ENCODE peak calls at places on chromosomes 1 and 21, in six cellular contexts. F is IMR-90, Y is astrocyte, A is HCT116, H is neuronal stem cell, Z is fibroblast of lung. W is an unnamed sample.

GRCh38 chr1:84407524-84408318 is 9.4 kb downstream of the DNASE2B start:
- DNase-seq in H (no peak), Y (no peak), F (no peak), A (no peak), Z (no peak), W (no peak)

GRCh38 chr1:15501208-15502032 is 22.6 kb downstream of the CASP9 start:
- DNase-seq in A (peak), Y (peak), H (peak), Z (peak), F (peak), W (peak)

GRCh38 chr1:46798820-46799219 is at the start of gene CYP4B1:
- DNase-seq in F (no peak), H (no peak), Y (no peak), A (no peak), Z (no peak), W (no peak)

GRCh38 chr1:187516874-187517273 is 688.1 kb downstream of the PLA2G4A start:
- DNase-seq in H (no peak), A (peak), Z (no peak), Y (no peak), F (no peak), W (no peak)

GRCh38 chr1:6801998-6802397 is 16.7 kb downstream of the CAMTA1 start:
- DNase-seq in Z (peak), F (peak), A (no peak), H (no peak), Y (peak), W (no peak)

GRCh38 chr1:156120318-156120717 is 5.8 kb downstream of the LMNA start:
- DNase-seq in Y (no peak), F (no peak), A (no peak), H (no peak), Z (no peak), W (no peak)

GRCh38 chr1:47638240-47638639 is 200.4 kb downstream of the FOXD2 start:
- DNase-seq in Z (no peak), F (no peak), H (no peak), A (no peak), Y (no peak), W (peak)

GRCh38 chr1:156160744-156161181 is 7.4 kb downstream of the SEMA4A start:
- DNase-seq in F (peak), A (no peak), Z (peak), Y (peak), H (peak), W (peak)

GRCh38 chr1:24357011-24357410 is 37.9 kb downstream of the GRHL3 start:
- DNase-seq in A (no peak), F (no peak), Y (no peak), Z (no peak), H (no peak), W (no peak)

GRCh38 chr1:181319903-181320302 is 163.4 kb upstream of the CACNA1E start:
- DNase-seq in Z (no peak), A (no peak), H (no peak), F (no peak), Y (no peak), W (no peak)

GRCh38 chr1:161886589-161886988 is 120.5 kb downstream of the ATF6 start:
- DNase-seq in F (no peak), H (no peak), Z (no peak), A (no peak), Y (no peak), W (no peak)

GRCh38 chr1:32894019-32894600 is 7.1 kb downstream of the TMEM54 start:
- DNase-seq in H (no peak), F (no peak), Z (no peak), Y (no peak), A (no peak), W (peak)

GRCh38 chr1:169236143-169236542 is 129.7 kb downstream of the ATP1B1 start:
- DNase-seq in Y (peak), Z (peak), H (no peak), F (peak), A (no peak), W (no peak)

GRCh38 chr1:85330711-85331290 is 54.4 kb upstream of the BCL10 start:
- DNase-seq in A (no peak), H (no peak), Y (peak), Z (peak), F (peak), W (peak)

GRCh38 chr21:38340131-38340530 is 83.3 kb downstream of the KCNJ15 start:
- DNase-seq in A (no peak), H (no peak), Y (no peak), Z (no peak), F (no peak), W (peak)

GRCh38 chr1:90717665-90718410 is 736 bp upstream of the BARHL2 start:
- DNase-seq in A (no peak), H (no peak), Z (no peak), F (peak), Y (no peak), W (peak)

GRCh38 chr1:90720137-90720636 is 3.1 kb upstream of the BARHL2 start:
- DNase-seq in A (no peak), Y (no peak), F (no peak), Z (no peak), H (no peak), W (peak)

GRCh38 chr1:90721210-90722194 is 4.4 kb upstream of the BARHL2 start:
- DNase-seq in Y (peak), F (peak), Z (peak), H (no peak), A (peak), W (peak)

GRCh38 chr1:90718411-90719320 is 1.6 kb upstream of the BARHL2 start:
- DNase-seq in A (no peak), H (no peak), F (no peak), Z (no peak), Y (no peak), W (peak)

DNA sequence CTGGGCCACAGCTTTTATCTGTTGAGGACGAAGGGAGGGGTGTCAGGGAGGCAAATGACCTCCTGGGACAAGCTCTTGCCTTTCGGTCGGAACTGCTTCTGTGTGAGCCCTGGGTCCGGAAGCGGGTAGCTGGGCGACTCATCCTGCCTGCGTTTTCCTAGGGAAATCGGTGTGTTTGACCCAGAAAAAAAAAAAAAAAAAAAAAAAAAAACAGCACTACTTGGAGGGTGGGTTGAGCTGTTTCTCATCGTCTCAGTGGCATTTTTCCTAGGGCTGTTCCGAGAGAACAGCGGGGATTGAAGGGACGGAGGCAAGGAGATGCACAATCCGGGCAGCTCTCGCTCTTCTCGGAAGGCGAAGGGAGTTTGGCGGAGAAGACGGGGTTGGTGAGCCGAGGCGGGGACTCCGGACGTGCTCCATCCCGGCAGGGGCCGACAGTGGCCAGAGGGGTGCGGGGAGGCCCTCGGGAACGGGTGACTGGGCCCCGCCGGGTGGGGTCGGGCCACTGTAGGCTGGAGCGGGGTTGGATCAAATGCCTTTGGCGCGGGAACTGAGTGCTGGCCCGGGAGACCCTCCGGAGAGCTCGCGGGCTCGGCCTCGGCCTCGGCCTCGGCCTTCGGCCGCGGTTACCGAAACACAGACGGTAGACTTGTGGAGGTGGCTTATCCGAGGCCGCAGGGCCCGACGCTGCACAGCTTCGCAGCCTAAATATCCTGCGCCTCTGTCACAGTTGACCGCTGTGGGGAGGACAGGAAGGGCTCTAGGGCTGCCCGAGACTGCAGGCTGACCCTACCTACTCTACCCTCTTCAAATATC is 2.4 kb upstream of the BARHL2 start:
- DNase-seq in A (no peak), F (no peak), Z (no peak), Y (no peak), H (no peak), W (peak)
- H3K4me3 ChIP-seq in A (no peak), F (no peak), Z (no peak), Y (no peak), H (no peak), W (no peak)

GRCh38 chr1:198542632-198543031 is 2.2 kb upstream of the ATP6V1G3 start:
- DNase-seq in A (no peak), F (no peak), Y (no peak), Z (no peak), H (no peak), W (no peak)

GRCh38 chr1:198541737-198542136 is 1.3 kb upstream of the ATP6V1G3 start:
- DNase-seq in Z (no peak), A (no peak), H (no peak), F (no peak), Y (no peak), W (no peak)

GRCh38 chr1:198544265-198544664 is 3.8 kb upstream of the ATP6V1G3 start:
- DNase-seq in H (no peak), A (no peak), Y (no peak), Z (no peak), F (no peak), W (no peak)

GRCh38 chr1:198545156-198545555 is 4.7 kb upstream of the ATP6V1G3 start:
- DNase-seq in Z (no peak), F (no peak), A (no peak), Y (no peak), H (no peak), W (no peak)

DNA sequence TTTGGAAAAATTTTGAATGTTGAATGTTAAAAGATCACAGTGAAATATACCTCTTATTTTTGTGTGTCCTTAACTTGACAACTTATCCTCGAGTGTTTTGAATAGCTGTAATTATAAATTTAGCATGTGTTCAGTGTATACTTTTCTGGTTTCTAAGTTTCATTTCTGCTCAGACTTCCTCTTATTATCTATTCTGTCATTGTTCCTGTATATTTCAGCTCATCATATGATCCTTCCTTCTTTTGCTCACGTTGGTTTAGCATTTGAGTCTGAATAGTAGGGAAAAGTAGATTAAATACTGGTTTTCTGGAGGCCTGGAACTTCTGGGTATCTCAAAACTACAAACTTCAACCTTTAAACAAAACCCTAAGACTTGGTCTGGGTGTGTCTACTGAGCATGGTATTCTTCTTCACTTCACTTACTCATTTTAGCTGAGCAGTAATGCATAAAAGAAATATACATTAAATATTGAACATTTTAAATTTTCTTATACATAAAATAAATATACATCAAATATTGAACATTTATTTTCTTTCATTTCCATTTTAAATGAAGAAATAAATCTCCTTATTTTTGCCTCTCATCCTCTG is 3.3 kb upstream of the ATP6V1G3 start:
- DNase-seq in A (no peak), F (no peak), H (no peak), Z (no peak), Y (no peak), W (no peak)
- H3K4me2 ChIP-seq in A (no peak), F (no peak), H (no peak), Z (no peak), Y (no peak), W (no peak)

DNA sequence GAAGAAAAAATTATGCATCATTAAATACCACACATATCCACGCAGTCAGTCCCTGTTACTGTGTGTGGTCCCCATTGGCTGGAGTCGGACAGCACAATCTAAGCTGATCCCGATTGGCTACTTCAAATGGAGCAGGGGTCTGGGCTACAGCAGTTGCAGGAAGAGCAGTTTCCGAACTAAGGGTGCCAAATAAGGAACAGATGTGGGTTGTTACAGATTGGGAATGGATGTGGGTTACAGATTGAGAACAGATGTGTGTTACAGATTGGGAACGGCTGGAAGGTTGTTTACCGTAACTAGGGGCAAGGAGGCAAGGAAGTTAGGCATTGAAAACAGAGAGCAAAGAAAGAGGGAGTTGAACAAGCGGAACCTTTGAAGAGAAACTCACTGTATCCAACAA is 19.9 kb downstream of the OR2L13 start:
- DNase-seq in Y (no peak), F (no peak), Z (no peak), A (no peak), H (no peak), W (no peak)
- H3K4me3 ChIP-seq in Y (no peak), F (no peak), Z (no peak), A (no peak), H (no peak), W (no peak)

DNA sequence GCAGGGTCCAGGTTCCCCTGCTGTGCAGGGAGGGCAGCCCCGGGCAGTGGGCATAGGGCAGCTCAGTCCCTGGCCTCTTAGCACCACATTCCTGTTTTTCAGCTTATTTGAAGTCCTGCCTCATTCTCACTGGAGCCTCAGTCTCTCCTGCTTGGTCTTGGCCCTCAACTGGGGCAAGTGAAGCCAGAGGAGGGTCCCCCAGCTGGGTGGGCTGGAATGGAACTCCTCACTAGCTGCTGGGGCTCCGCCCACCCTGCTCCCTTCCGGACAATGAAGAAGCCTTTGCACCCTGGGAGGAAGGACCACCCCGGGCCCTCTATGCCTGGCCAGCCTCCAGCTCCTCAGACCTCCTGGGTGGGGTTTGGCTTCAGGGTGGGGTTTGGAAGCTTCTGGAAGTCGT is 32.8 kb upstream of the LHX4 start:
- DNase-seq in F (no peak), A (no peak), H (no peak), Y (no peak), Z (no peak), W (peak)
- H3K4me2 ChIP-seq in F (no peak), A (no peak), H (no peak), Y (no peak), Z (no peak), W (no peak)

GRCh38 chr1:27601321-27601770 is 2.6 kb downstream of the AHDC1 start:
- DNase-seq in Y (no peak), H (no peak), Z (no peak), F (no peak), A (no peak), W (peak)
- H3K4me3 ChIP-seq in Y (peak), H (no peak), Z (peak), F (peak), A (no peak), W (peak)

GRCh38 chr1:226697151-226697575 is 41.9 kb downstream of the ITPKB start:
- DNase-seq in F (peak), Y (peak), A (no peak), H (no peak), Z (peak), W (peak)
- H3K4me2 ChIP-seq in F (no peak), Y (peak), A (peak), H (no peak), Z (no peak), W (no peak)

DNA sequence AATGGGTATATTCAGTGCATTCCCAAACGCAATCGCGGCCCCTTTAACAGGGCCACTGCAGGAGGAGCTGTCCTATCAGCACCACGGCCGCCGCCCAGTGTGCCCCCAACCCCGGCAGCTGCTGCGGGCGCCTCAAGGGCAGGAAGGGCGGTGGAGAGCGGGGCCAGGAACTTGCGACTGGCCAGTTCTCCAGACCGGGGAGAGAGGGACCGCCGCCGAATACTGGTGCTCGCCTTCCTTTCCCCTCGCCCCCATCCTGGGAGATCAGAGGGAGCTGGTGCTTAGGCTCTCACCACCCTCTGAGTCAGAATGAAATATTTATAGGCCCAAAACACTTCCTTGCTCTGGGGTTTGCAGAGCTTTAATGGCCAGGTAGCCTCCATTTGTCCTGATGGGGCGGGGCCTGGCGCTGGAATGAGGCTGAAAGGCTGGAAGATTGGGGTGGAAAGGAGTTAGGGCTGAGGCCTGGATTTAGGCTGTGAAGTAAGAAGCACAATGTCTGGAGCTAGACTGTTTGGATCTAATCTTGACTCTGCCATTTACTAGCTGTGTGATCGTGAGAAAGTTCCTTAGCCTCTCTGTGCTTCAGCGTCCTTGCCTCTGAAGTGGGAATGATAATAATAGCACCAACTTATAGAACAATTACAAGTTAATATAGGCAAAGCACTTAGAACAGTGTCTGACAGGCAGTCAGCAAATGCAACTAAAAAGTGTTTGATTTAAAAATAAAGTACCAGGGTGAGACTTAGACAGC is 75.5 kb downstream of the NAV1 start:
- DNase-seq in A (no peak), Z (no peak), H (peak), F (peak), Y (no peak), W (peak)
- H3K4me3 ChIP-seq in A (no peak), Z (no peak), H (no peak), F (no peak), Y (no peak), W (no peak)